ENCODE peak calls at places on chromosomes 3 and 15, in four cellular contexts. One of them, this sample, is unnamed.

GRCh38 chr3:136671921-136672320 is 80.3 kb downstream of the STAG1 start:
- DNase-seq in astrocyte: peak
- DNase-seq in GM12865: no peak
- DNase-seq in tibial artery: no peak
- DNase-seq in this sample: no peak

GRCh38 chr3:157077565-157077991 is 82.4 kb downstream of the CCNL1 start:
- DNase-seq in astrocyte: peak
- DNase-seq in GM12865: no peak
- DNase-seq in tibial artery: peak
- DNase-seq in this sample: no peak

GRCh38 chr15:40731034-40731433 is 24.0 kb downstream of the RMDN3 start:
- DNase-seq in astrocyte: no peak
- DNase-seq in GM12865: no peak
- DNase-seq in tibial artery: no peak
- DNase-seq in this sample: no peak

GRCh38 chr15:92392462-92392861 is 1.2 kb upstream of the ST8SIA2 start:
- DNase-seq in astrocyte: no peak
- DNase-seq in GM12865: no peak
- DNase-seq in tibial artery: no peak
- DNase-seq in this sample: no peak

GRCh38 chr15:67146214-67146613 is 80.8 kb downstream of the SMAD3 start:
- DNase-seq in astrocyte: peak
- DNase-seq in GM12865: no peak
- DNase-seq in tibial artery: no peak
- DNase-seq in this sample: peak

GRCh38 chr3:185639632-185640206 is 53.6 kb downstream of the SENP2 start:
- DNase-seq in astrocyte: no peak
- DNase-seq in GM12865: no peak
- DNase-seq in tibial artery: no peak
- DNase-seq in this sample: no peak

GRCh38 chr15:41022487-41023090 is 69.3 kb downstream of the CHAC1 start:
- DNase-seq in astrocyte: peak
- DNase-seq in GM12865: peak
- DNase-seq in tibial artery: peak
- DNase-seq in this sample: peak

GRCh38 chr15:98658831-98659699 is 10.7 kb downstream of the IGF1R start:
- DNase-seq in astrocyte: peak
- DNase-seq in GM12865: peak
- DNase-seq in tibial artery: peak
- DNase-seq in this sample: peak

DNA sequence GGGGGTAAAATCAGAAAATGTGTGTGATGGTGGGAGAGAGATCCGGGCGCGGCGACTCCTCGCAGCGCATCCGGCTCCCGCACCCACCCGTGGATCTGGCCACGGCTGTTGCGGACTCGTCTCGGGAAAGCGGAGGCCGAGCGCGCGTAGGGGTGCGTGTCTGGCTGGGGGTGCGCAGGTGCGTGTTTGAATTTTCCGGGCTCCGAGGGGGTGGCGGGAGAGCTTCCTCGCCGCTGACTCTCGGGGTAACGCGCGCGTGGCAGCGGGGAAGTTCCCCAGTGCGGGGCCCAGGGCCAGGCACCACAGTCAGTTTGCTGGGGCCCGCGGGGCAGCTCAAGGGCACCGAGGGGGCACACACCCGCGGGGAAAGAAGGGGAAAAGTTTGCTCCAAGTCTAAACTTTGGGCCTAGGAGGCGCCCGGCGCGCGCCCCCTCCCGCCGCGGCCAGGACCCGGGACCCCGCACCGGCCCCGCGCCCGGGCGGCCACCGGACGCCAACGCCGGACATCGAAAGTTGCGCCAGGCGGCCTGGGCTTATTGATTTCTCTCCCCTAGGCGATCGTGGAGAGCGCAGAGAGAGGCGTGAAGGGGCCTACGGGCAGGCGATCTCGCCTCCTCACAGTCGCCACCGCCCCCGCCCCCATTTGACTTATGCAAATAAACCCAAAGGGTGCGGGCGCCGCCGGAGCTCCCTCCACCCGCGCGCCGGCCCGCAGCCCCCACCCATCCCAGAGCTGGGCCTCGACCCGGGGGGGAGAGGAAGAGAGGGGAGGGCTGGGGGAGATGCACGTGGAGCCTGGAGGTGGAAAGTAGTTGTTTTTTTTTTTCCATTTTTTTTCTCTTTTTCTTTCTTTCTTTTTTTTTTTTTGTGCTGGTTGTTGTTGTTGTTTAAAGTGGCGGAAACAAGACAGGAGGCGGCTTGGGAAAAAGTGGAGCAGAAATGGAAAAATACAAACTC is 638 bp downstream of the FOXP1 start:
- DNase-seq in astrocyte: peak
- DNase-seq in GM12865: peak
- DNase-seq in tibial artery: peak
- DNase-seq in this sample: peak
- TF ChIP-seq CTCF in astrocyte: no peak
- TF ChIP-seq CTCF in GM12865: no peak
- TF ChIP-seq CTCF in tibial artery: no peak
- TF ChIP-seq CTCF in this sample: no peak

GRCh38 chr15:76974456-76975083 is 20.4 kb upstream of the PSTPIP1 start:
- DNase-seq in astrocyte: no peak
- DNase-seq in GM12865: no peak
- DNase-seq in tibial artery: no peak
- DNase-seq in this sample: no peak
- TF ChIP-seq CTCF in astrocyte: no peak
- TF ChIP-seq CTCF in GM12865: no peak
- TF ChIP-seq CTCF in tibial artery: no peak
- TF ChIP-seq CTCF in this sample: no peak

GRCh38 chr3:52730681-52731080 is 24.8 kb downstream of the SPCS1 start:
- DNase-seq in astrocyte: no peak
- DNase-seq in GM12865: peak
- DNase-seq in tibial artery: no peak
- DNase-seq in this sample: no peak
- TF ChIP-seq CTCF in astrocyte: no peak
- TF ChIP-seq CTCF in GM12865: no peak
- TF ChIP-seq CTCF in tibial artery: no peak
- TF ChIP-seq CTCF in this sample: no peak

GRCh38 chr3:194095464-194095863 is 40.5 kb upstream of the HES1 start:
- DNase-seq in astrocyte: no peak
- DNase-seq in GM12865: no peak
- DNase-seq in tibial artery: peak
- DNase-seq in this sample: peak
- TF ChIP-seq CTCF in astrocyte: no peak
- TF ChIP-seq CTCF in GM12865: no peak
- TF ChIP-seq CTCF in tibial artery: no peak
- TF ChIP-seq CTCF in this sample: no peak

GRCh38 chr15:70508561-70509281 is 254.6 kb downstream of the UACA start:
- DNase-seq in astrocyte: peak
- DNase-seq in GM12865: peak
- DNase-seq in tibial artery: no peak
- DNase-seq in this sample: no peak

GRCh38 chr15:70507772-70508351 is 255.5 kb downstream of the UACA start:
- DNase-seq in astrocyte: peak
- DNase-seq in GM12865: peak
- DNase-seq in tibial artery: no peak
- DNase-seq in this sample: no peak

GRCh38 chr15:70512772-70513362 is 250.5 kb downstream of the UACA start:
- DNase-seq in astrocyte: no peak
- DNase-seq in GM12865: peak
- DNase-seq in tibial artery: no peak
- DNase-seq in this sample: no peak

GRCh38 chr15:70510433-70510832 is 252.9 kb downstream of the UACA start:
- DNase-seq in astrocyte: no peak
- DNase-seq in GM12865: no peak
- DNase-seq in tibial artery: no peak
- DNase-seq in this sample: no peak

GRCh38 chr15:70509282-70510272 is 253.8 kb downstream of the UACA start:
- DNase-seq in astrocyte: no peak
- DNase-seq in GM12865: peak
- DNase-seq in tibial artery: no peak
- DNase-seq in this sample: peak
- TF ChIP-seq CTCF in astrocyte: no peak
- TF ChIP-seq CTCF in GM12865: no peak
- TF ChIP-seq CTCF in tibial artery: no peak
- TF ChIP-seq CTCF in this sample: no peak

This sample was measured in body of pancreas.